ENCODE peak calls at places on chromosomes 4 and X, in eight cellular contexts. One of them, this sample, is unnamed.
A peak's percentile ranks its signal among the peaks of the same experiment; 100 is the strongest.

GRCh38 chr4:71944956-71945355 is 86.8 kb upstream of the NPFFR2 start:
- DNase-seq in effector memory CD8-positive, alpha-beta T cell: no peak
- DNase-seq in GM04504: no peak
- DNase-seq in left ventricle myocardium inferior: no peak
- DNase-seq in activated T-cell treated with anti-CD3 and anti-CD28 coated beads, Interleukin-2, amount 50 U/mL, for 24 hours: no peak
- DNase-seq in naive B cell: no peak
- DNase-seq in HTR-8/SVneo: no peak
- DNase-seq in ELR: peak; percentile 64
- DNase-seq in this sample: peak; percentile 52

GRCh38 chr4:7487464-7487863 is 52.7 kb upstream of the PSAPL1 start:
- DNase-seq in effector memory CD8-positive, alpha-beta T cell: no peak
- DNase-seq in ELR: no peak
- DNase-seq in activated T-cell treated with anti-CD3 and anti-CD28 coated beads, Interleukin-2, amount 50 U/mL, for 24 hours: no peak
- DNase-seq in left ventricle myocardium inferior: no peak
- DNase-seq in naive B cell: no peak
- DNase-seq in GM04504: no peak
- DNase-seq in HTR-8/SVneo: no peak
- DNase-seq in this sample: no peak

GRCh38 chrX:56281789-56282188 is 49.6 kb downstream of the KLF8 start:
- DNase-seq in naive B cell: no peak
- DNase-seq in activated T-cell treated with anti-CD3 and anti-CD28 coated beads, Interleukin-2, amount 50 U/mL, for 24 hours: no peak
- DNase-seq in ELR: peak; percentile 5
- DNase-seq in GM04504: peak; percentile 0
- DNase-seq in HTR-8/SVneo: no peak
- DNase-seq in effector memory CD8-positive, alpha-beta T cell: no peak
- DNase-seq in left ventricle myocardium inferior: no peak
- DNase-seq in this sample: no peak

GRCh38 chr4:20711335-20711734 is 11.1 kb downstream of the PACRGL start:
- DNase-seq in ELR: no peak
- DNase-seq in effector memory CD8-positive, alpha-beta T cell: no peak
- DNase-seq in left ventricle myocardium inferior: no peak
- DNase-seq in activated T-cell treated with anti-CD3 and anti-CD28 coated beads, Interleukin-2, amount 50 U/mL, for 24 hours: no peak
- DNase-seq in HTR-8/SVneo: no peak
- DNase-seq in naive B cell: no peak
- DNase-seq in GM04504: no peak
- DNase-seq in this sample: no peak

GRCh38 chr4:25552580-25553271 is 102.9 kb upstream of the SLC34A2 start:
- DNase-seq in HTR-8/SVneo: no peak
- DNase-seq in activated T-cell treated with anti-CD3 and anti-CD28 coated beads, Interleukin-2, amount 50 U/mL, for 24 hours: no peak
- DNase-seq in effector memory CD8-positive, alpha-beta T cell: no peak
- DNase-seq in GM04504: no peak
- DNase-seq in naive B cell: no peak
- DNase-seq in ELR: no peak
- DNase-seq in left ventricle myocardium inferior: no peak
- DNase-seq in this sample: no peak

GRCh38 chrX:23964177-23964576 is 56.4 kb downstream of the CXorf58 start:
- DNase-seq in naive B cell: no peak
- DNase-seq in effector memory CD8-positive, alpha-beta T cell: no peak
- DNase-seq in HTR-8/SVneo: no peak
- DNase-seq in GM04504: no peak
- DNase-seq in ELR: no peak
- DNase-seq in activated T-cell treated with anti-CD3 and anti-CD28 coated beads, Interleukin-2, amount 50 U/mL, for 24 hours: no peak
- DNase-seq in left ventricle myocardium inferior: no peak
- DNase-seq in this sample: no peak

GRCh38 chr4:65661469-65661868 is 8.8 kb downstream of the EPHA5 start:
- DNase-seq in ELR: no peak
- DNase-seq in HTR-8/SVneo: no peak
- DNase-seq in GM04504: no peak
- DNase-seq in naive B cell: no peak
- DNase-seq in activated T-cell treated with anti-CD3 and anti-CD28 coated beads, Interleukin-2, amount 50 U/mL, for 24 hours: no peak
- DNase-seq in left ventricle myocardium inferior: no peak
- DNase-seq in effector memory CD8-positive, alpha-beta T cell: no peak
- DNase-seq in this sample: peak; percentile 79

GRCh38 chr4:3257125-3257690 is 8.2 kb downstream of the MSANTD1 start:
- DNase-seq in ELR: no peak
- DNase-seq in HTR-8/SVneo: no peak
- DNase-seq in left ventricle myocardium inferior: no peak
- DNase-seq in activated T-cell treated with anti-CD3 and anti-CD28 coated beads, Interleukin-2, amount 50 U/mL, for 24 hours: peak; percentile 18
- DNase-seq in GM04504: no peak
- DNase-seq in effector memory CD8-positive, alpha-beta T cell: no peak
- DNase-seq in naive B cell: no peak
- DNase-seq in this sample: no peak

GRCh38 chr4:184664445-184665210 is 15.1 kb downstream of the PRIMPOL start:
- DNase-seq in naive B cell: no peak
- DNase-seq in effector memory CD8-positive, alpha-beta T cell: no peak
- DNase-seq in HTR-8/SVneo: no peak
- DNase-seq in activated T-cell treated with anti-CD3 and anti-CD28 coated beads, Interleukin-2, amount 50 U/mL, for 24 hours: no peak
- DNase-seq in GM04504: no peak
- DNase-seq in ELR: peak; percentile 26
- DNase-seq in left ventricle myocardium inferior: no peak
- DNase-seq in this sample: no peak

GRCh38 chr4:174316546-174316945 is 32.8 kb downstream of the CEP44 start:
- DNase-seq in activated T-cell treated with anti-CD3 and anti-CD28 coated beads, Interleukin-2, amount 50 U/mL, for 24 hours: no peak
- DNase-seq in ELR: peak; percentile 8
- DNase-seq in effector memory CD8-positive, alpha-beta T cell: no peak
- DNase-seq in GM04504: no peak
- DNase-seq in left ventricle myocardium inferior: no peak
- DNase-seq in naive B cell: no peak
- DNase-seq in HTR-8/SVneo: no peak
- DNase-seq in this sample: no peak

GRCh38 chrX:53188763-53189162 is 36.2 kb downstream of the KDM5C start:
- DNase-seq in left ventricle myocardium inferior: no peak
- DNase-seq in ELR: peak; percentile 33
- DNase-seq in HTR-8/SVneo: no peak
- DNase-seq in activated T-cell treated with anti-CD3 and anti-CD28 coated beads, Interleukin-2, amount 50 U/mL, for 24 hours: no peak
- DNase-seq in effector memory CD8-positive, alpha-beta T cell: no peak
- DNase-seq in GM04504: no peak
- DNase-seq in naive B cell: no peak
- DNase-seq in this sample: no peak

GRCh38 chr4:184475096-184475461 is 729 bp upstream of the IRF2 start:
- DNase-seq in naive B cell: peak; percentile 61
- DNase-seq in effector memory CD8-positive, alpha-beta T cell: no peak
- DNase-seq in activated T-cell treated with anti-CD3 and anti-CD28 coated beads, Interleukin-2, amount 50 U/mL, for 24 hours: peak; percentile 83
- DNase-seq in HTR-8/SVneo: peak; percentile 54
- DNase-seq in GM04504: peak; percentile 30
- DNase-seq in ELR: peak; percentile 59
- DNase-seq in left ventricle myocardium inferior: peak; percentile 42
- DNase-seq in this sample: peak; percentile 32

GRCh38 chrX:619812-620493 is 10.6 kb upstream of the SHOX start:
- DNase-seq in naive B cell: no peak
- DNase-seq in HTR-8/SVneo: no peak
- DNase-seq in effector memory CD8-positive, alpha-beta T cell: no peak
- DNase-seq in activated T-cell treated with anti-CD3 and anti-CD28 coated beads, Interleukin-2, amount 50 U/mL, for 24 hours: no peak
- DNase-seq in ELR: no peak
- DNase-seq in left ventricle myocardium inferior: no peak
- DNase-seq in GM04504: no peak
- DNase-seq in this sample: no peak

GRCh38 chr4:10031663-10032590 is 10.6 kb upstream of the SLC2A9 start:
- DNase-seq in effector memory CD8-positive, alpha-beta T cell: no peak
- DNase-seq in activated T-cell treated with anti-CD3 and anti-CD28 coated beads, Interleukin-2, amount 50 U/mL, for 24 hours: no peak
- DNase-seq in ELR: no peak
- DNase-seq in left ventricle myocardium inferior: no peak
- DNase-seq in HTR-8/SVneo: no peak
- DNase-seq in GM04504: no peak
- DNase-seq in naive B cell: no peak
- DNase-seq in this sample: no peak

GRCh38 chr4:84530871-84531270 is 31.8 kb upstream of the NKX6-1 start:
- DNase-seq in HTR-8/SVneo: no peak
- DNase-seq in left ventricle myocardium inferior: no peak
- DNase-seq in activated T-cell treated with anti-CD3 and anti-CD28 coated beads, Interleukin-2, amount 50 U/mL, for 24 hours: no peak
- DNase-seq in effector memory CD8-positive, alpha-beta T cell: no peak
- DNase-seq in GM04504: no peak
- DNase-seq in ELR: peak; percentile 65
- DNase-seq in naive B cell: no peak
- DNase-seq in this sample: peak; percentile 70

GRCh38 chr4:106266201-106266600 is 49.8 kb downstream of the TBCK start:
- DNase-seq in activated T-cell treated with anti-CD3 and anti-CD28 coated beads, Interleukin-2, amount 50 U/mL, for 24 hours: no peak
- DNase-seq in ELR: peak; percentile 58
- DNase-seq in effector memory CD8-positive, alpha-beta T cell: no peak
- DNase-seq in left ventricle myocardium inferior: no peak
- DNase-seq in GM04504: peak; percentile 38
- DNase-seq in naive B cell: no peak
- DNase-seq in HTR-8/SVneo: peak; percentile 3
- DNase-seq in this sample: peak; percentile 39

GRCh38 chr4:98319021-98319420 is 57.8 kb downstream of the RAP1GDS1 start:
- DNase-seq in naive B cell: no peak
- DNase-seq in ELR: peak; percentile 5
- DNase-seq in HTR-8/SVneo: no peak
- DNase-seq in GM04504: no peak
- DNase-seq in activated T-cell treated with anti-CD3 and anti-CD28 coated beads, Interleukin-2, amount 50 U/mL, for 24 hours: no peak
- DNase-seq in effector memory CD8-positive, alpha-beta T cell: no peak
- DNase-seq in left ventricle myocardium inferior: no peak
- DNase-seq in this sample: no peak

GRCh38 chrX:49172280-49172780 is 632 bp downstream of the PLP2 start:
- DNase-seq in naive B cell: peak; percentile 67
- DNase-seq in HTR-8/SVneo: no peak
- DNase-seq in effector memory CD8-positive, alpha-beta T cell: peak; percentile 32
- DNase-seq in GM04504: no peak
- DNase-seq in left ventricle myocardium inferior: peak; percentile 67
- DNase-seq in ELR: peak; percentile 82
- DNase-seq in activated T-cell treated with anti-CD3 and anti-CD28 coated beads, Interleukin-2, amount 50 U/mL, for 24 hours: peak; percentile 81
- DNase-seq in this sample: peak; percentile 55

This sample was measured in H4.